ENCODE peak calls at places on chromosomes 3 and 15, in ten cellular contexts. Y is adrenal gland; A is stimulated activated CD8-positive, alpha-beta memory T cell treated with anti-CD3 and anti-CD28 coated beads, Interleukin-2, amount 100 ng/mL, for 48 hours; T is Daoy; U is activated CD4-positive, alpha-beta T cell treated with anti-CD3 and anti-CD28 coated beads, Interleukin-2, amount 10 ng/mL, durations not matched to agents 7 days and 5 days; H is neural progenitor cell; X is cardiac muscle cell; N is GM10248; G is SIG-M5; S is RWPE1. K is an unnamed sample.

GRCh38 chr15:98649621-98649995 is 1.3 kb downstream of the IGF1R start:
- DNase-seq in G (no peak), Y (no peak), S (no peak), T (peak), U (peak), H (peak), A (no peak), N (no peak), X (peak), K (peak)

GRCh38 chr15:62298811-62299210 is 133.7 kb upstream of the C2CD4B start:
- DNase-seq in S (no peak), U (no peak), H (no peak), X (no peak), T (no peak), N (no peak), Y (no peak), G (no peak), A (no peak), K (no peak)

GRCh38 chr3:31041161-31041978 is 146.9 kb upstream of the GADL1 start:
- DNase-seq in N (no peak), H (no peak), Y (peak), A (no peak), G (no peak), T (peak), X (peak), U (no peak), S (peak), K (no peak)

GRCh38 chr3:30294241-30294667 is 312.1 kb upstream of the TGFBR2 start:
- DNase-seq in G (no peak), N (no peak), X (no peak), T (no peak), Y (no peak), H (peak), S (no peak), U (no peak), A (no peak), K (no peak)

GRCh38 chr15:49847436-49847835 is 226.6 kb downstream of the DTWD1 start:
- DNase-seq in T (no peak), U (no peak), Y (no peak), G (no peak), A (no peak), S (no peak), X (no peak), N (no peak), H (no peak), K (no peak)

GRCh38 chr3:196057663-196058356 is 24.1 kb downstream of the TFRC start:
- DNase-seq in X (no peak), Y (no peak), A (no peak), H (no peak), T (no peak), U (no peak), G (no peak), N (no peak), S (no peak), K (no peak)

GRCh38 chr3:114221165-114221880 is 16.1 kb downstream of the ZNF80 start:
- DNase-seq in U (peak), T (peak), S (no peak), X (no peak), G (no peak), A (no peak), H (no peak), Y (no peak), N (no peak), K (no peak)

GRCh38 chr3:173789530-173789929 is 392.0 kb downstream of the NLGN1 start:
- DNase-seq in T (no peak), Y (no peak), A (no peak), G (no peak), X (no peak), U (no peak), S (peak), H (no peak), N (no peak), K (no peak)

GRCh38 chr3:10992017-10992945 is at the start of gene SLC6A1:
- DNase-seq in T (peak), A (no peak), Y (no peak), H (peak), G (no peak), S (no peak), X (peak), U (no peak), N (no peak), K (no peak)

GRCh38 chr3:127449489-127450212 is 140.9 kb downstream of the TPRA1 start:
- DNase-seq in N (no peak), A (no peak), T (no peak), Y (no peak), H (no peak), X (no peak), G (no peak), U (no peak), S (no peak), K (no peak)

GRCh38 chr3:11498646-11499045 is 145.1 kb downstream of the VGLL4 start:
- DNase-seq in G (no peak), H (no peak), X (no peak), T (peak), N (no peak), A (no peak), S (no peak), U (no peak), Y (peak), K (no peak)

GRCh38 chr3:188915137-188915536 is 256.6 kb upstream of the TPRG1 start:
- DNase-seq in H (no peak), X (no peak), S (no peak), U (no peak), G (no peak), T (no peak), A (no peak), Y (no peak), N (no peak), K (no peak)

GRCh38 chr3:194287977-194288706 is 63.0 kb downstream of the CPN2 start:
- DNase-seq in U (no peak), Y (peak), N (no peak), G (no peak), T (no peak), S (no peak), X (no peak), H (no peak), A (no peak), K (no peak)

GRCh38 chr3:117745516-117745915 is 1035.9 kb downstream of the TUSC7 start:
- DNase-seq in N (no peak), A (no peak), T (no peak), S (no peak), H (no peak), U (no peak), G (no peak), Y (no peak), X (no peak), K (no peak)

GRCh38 chr15:25176991-25177954 is 222.5 kb downstream of the SNRPN start:
- DNase-seq in A (no peak), N (no peak), G (no peak), H (no peak), X (no peak), T (no peak), Y (peak), U (no peak), S (no peak), K (no peak)

GRCh38 chr15:70199601-70200000 is 101.9 kb upstream of the TLE3 start:
- DNase-seq in S (no peak), Y (no peak), X (no peak), T (no peak), U (no peak), H (no peak), N (no peak), G (no peak), A (no peak), K (no peak)

GRCh38 chr3:71543371-71544016 is 40.0 kb downstream of the FOXP1 start:
- DNase-seq in U (no peak), Y (no peak), X (no peak), T (no peak), G (no peak), N (no peak), H (no peak), S (no peak), A (no peak), K (peak)

GRCh38 chr3:186815490-186815889 is 9.2 kb upstream of the RFC4 start:
- DNase-seq in U (no peak), Y (no peak), X (no peak), T (peak), A (no peak), S (no peak), N (no peak), G (peak), H (no peak), K (peak)

GRCh38 chr15:28955160-28955502 is 69.4 kb downstream of the APBA2 start:
- DNase-seq in Y (no peak), H (peak), U (peak), A (no peak), S (no peak), X (no peak), T (peak), G (no peak), N (no peak), K (peak)

GRCh38 chr3:16811950-16812349 is 72.8 kb upstream of the PLCL2 start:
- DNase-seq in A (no peak), N (no peak), T (no peak), X (no peak), U (no peak), S (no peak), G (no peak), H (no peak), Y (no peak), K (no peak)

GRCh38 chr3:149299938-149300791 is 33.3 kb downstream of the TM4SF18 start:
- DNase-seq in T (peak), X (peak), U (no peak), H (no peak), S (peak), G (peak), Y (peak), N (no peak), A (no peak), K (peak)

GRCh38 chr3:41854956-41855355 is 106.9 kb downstream of the ULK4 start:
- DNase-seq in S (no peak), G (no peak), H (no peak), N (no peak), Y (no peak), U (no peak), X (no peak), A (no peak), T (no peak), K (no peak)

GRCh38 chr3:26596325-26596724 is 26.2 kb upstream of the LRRC3B start:
- DNase-seq in H (no peak), T (no peak), G (no peak), S (no peak), Y (no peak), U (no peak), N (no peak), X (no peak), A (no peak), K (no peak)

GRCh38 chr3:158804441-158804840 is 2.6 kb downstream of the MFSD1 start:
- DNase-seq in S (no peak), H (no peak), N (no peak), T (no peak), G (no peak), Y (no peak), A (no peak), U (no peak), X (no peak), K (no peak)

GRCh38 chr3:171001957-171002694 is 24.4 kb downstream of the SLC2A2 start:
- DNase-seq in A (no peak), S (no peak), U (no peak), H (no peak), Y (no peak), N (no peak), T (peak), G (no peak), X (no peak), K (no peak)

GRCh38 chr3:15886521-15886920 is 88.7 kb upstream of the ANKRD28 start:
- DNase-seq in T (no peak), G (no peak), N (no peak), H (no peak), S (no peak), X (no peak), A (no peak), Y (no peak), U (no peak), K (no peak)

GRCh38 chr3:33831053-33831452 is 32.6 kb downstream of the PDCD6IP start:
- DNase-seq in A (no peak), H (no peak), N (no peak), S (no peak), T (no peak), U (no peak), Y (no peak), G (no peak), X (no peak), K (no peak)

GRCh38 chr3:127840671-127841070 is 18.4 kb upstream of the MGLL start:
- DNase-seq in A (no peak), S (no peak), T (no peak), U (no peak), Y (no peak), X (no peak), N (no peak), G (no peak), H (no peak), K (no peak)

GRCh38 chr3:35524851-35525250 is 114.5 kb upstream of the ARPP21 start:
- DNase-seq in G (no peak), U (no peak), S (no peak), Y (no peak), H (no peak), T (no peak), X (no peak), A (no peak), N (no peak), K (no peak)

GRCh38 chr15:75801859-75802593 is 41.2 kb upstream of the UBE2Q2 start:
- DNase-seq in Y (peak), U (peak), A (peak), G (no peak), X (peak), T (peak), S (peak), H (peak), N (peak), K (no peak)

GRCh38 chr3:107543666-107544065 is 20.9 kb downstream of the BBX start:
- DNase-seq in U (no peak), A (no peak), Y (no peak), H (peak), G (no peak), S (no peak), T (peak), X (peak), N (no peak), K (no peak)